ENCODE peak calls at places on chromosomes 11 and 22, in ten cellular contexts. O is natural killer cell; T is left ventricle myocardium superior; E is activated naive CD8-positive, alpha-beta T cell treated with anti-CD3 and anti-CD28 coated beads, Interleukin-2, amount 10 ng/mL, durations not matched to agents 7 days and 5 days; C is stimulated activated naive CD8-positive, alpha-beta T cell treated with anti-CD3 and anti-CD28 coated beads, Interleukin-15, amount 100 ng/mL, for 72 hours; J is heart left ventricle; H is right lobe of liver; V is upper lobe of right lung; X is esophagus mucosa; P is heart right ventricle. U is an unnamed sample.

GRCh38 chr11:78419327-78419726 is 1.7 kb upstream of the GAB2 start:
- ATAC-seq in V (peak; percentile 5), T (peak; percentile 38), H (peak; percentile 51), O (peak; percentile 15), P (peak; percentile 22), C (no peak), X (peak; percentile 34), J (peak; percentile 45), E (no peak), U (peak; percentile 52)

GRCh38 chr11:109490953-109491733 is 69.2 kb downstream of the C11orf87 start:
- ATAC-seq in H (no peak), P (no peak), X (no peak), V (no peak), C (no peak), J (no peak), E (no peak), T (no peak), O (no peak), U (no peak)

GRCh38 chr11:86234831-86235461 is 9.6 kb upstream of the EED start:
- ATAC-seq in H (no peak), P (no peak), J (no peak), X (no peak), C (no peak), E (no peak), O (no peak), V (no peak), T (no peak), U (no peak)

GRCh38 chr11:99988105-99988907 is 698.8 kb upstream of the ARHGAP42 start:
- ATAC-seq in H (no peak), O (no peak), V (no peak), J (no peak), X (no peak), P (no peak), C (no peak), E (no peak), T (peak; percentile 80), U (no peak)

GRCh38 chr22:43384863-43385262 is 27.0 kb upstream of the MPPED1 start:
- ATAC-seq in P (no peak), T (no peak), X (no peak), J (no peak), V (no peak), H (no peak), O (no peak), E (no peak), C (no peak), U (no peak)

GRCh38 chr11:102476069-102476468 is 23.5 kb upstream of the TMEM123 start:
- ATAC-seq in H (peak; percentile 62), X (peak; percentile 35), J (no peak), O (no peak), E (no peak), T (no peak), P (no peak), C (peak; percentile 35), V (no peak), U (no peak)

GRCh38 chr22:36362819-36363377 is 24.9 kb downstream of the MYH9 start:
- ATAC-seq in T (no peak), E (no peak), O (no peak), P (no peak), X (peak; percentile 62), J (no peak), H (no peak), C (peak; percentile 63), V (no peak), U (no peak)

GRCh38 chr11:33692013-33692504 is 8.6 kb downstream of the C11orf91 start:
- ATAC-seq in X (peak; percentile 29), J (peak; percentile 69), H (peak; percentile 55), E (no peak), O (no peak), V (peak; percentile 64), C (no peak), T (peak; percentile 66), P (peak; percentile 63), U (peak; percentile 69)

GRCh38 chr11:13602844-13603243 is 65.6 kb upstream of the FAR1 start:
- ATAC-seq in E (no peak), V (no peak), P (no peak), X (no peak), O (no peak), H (no peak), T (no peak), C (no peak), J (no peak), U (no peak)

GRCh38 chr22:47376901-47377520 is 614.6 kb downstream of the TBC1D22A start:
- ATAC-seq in T (no peak), J (no peak), H (no peak), V (no peak), O (no peak), P (no peak), E (no peak), X (no peak), C (no peak), U (no peak)

GRCh38 chr11:129075757-129076156 is 116.4 kb downstream of the ARHGAP32 start:
- ATAC-seq in X (peak; percentile 41), J (no peak), O (no peak), E (no peak), V (no peak), C (no peak), T (no peak), P (no peak), H (no peak), U (no peak)

GRCh38 chr11:120125005-120125404 is 12.9 kb downstream of the TRIM29 start:
- ATAC-seq in T (no peak), X (peak; percentile 46), H (peak; percentile 47), J (peak; percentile 62), C (no peak), P (no peak), V (no peak), E (no peak), O (no peak), U (peak; percentile 55)

GRCh38 chr22:21051836-21052400 is 6.2 kb downstream of the LRRC74B start:
- ATAC-seq in X (no peak), P (no peak), J (no peak), H (no peak), T (no peak), E (no peak), C (no peak), O (no peak), V (no peak), U (no peak)

GRCh38 chr22:38700271-38700788 is 413 bp downstream of the JOSD1 start:
- ATAC-seq in V (peak; percentile 66), X (peak; percentile 46), T (peak; percentile 44), J (peak; percentile 47), C (peak; percentile 22), E (peak; percentile 8), H (peak; percentile 24), P (peak; percentile 31), O (peak; percentile 40), U (peak; percentile 53)

GRCh38 chr22:43241138-43241597 is 54.2 kb upstream of the TTLL12 start:
- ATAC-seq in J (no peak), V (peak; percentile 74), C (no peak), P (no peak), E (no peak), H (no peak), X (no peak), T (no peak), O (no peak), U (no peak)

GRCh38 chr22:38850941-38851849 is 7.4 kb upstream of the NPTXR start:
- ATAC-seq in E (no peak), V (no peak), T (no peak), P (no peak), H (no peak), X (peak; percentile 78), J (no peak), O (no peak), C (no peak), U (no peak)

GRCh38 chr11:22082788-22083187 is 110.1 kb upstream of the ANO5 start:
- ATAC-seq in J (no peak), P (no peak), X (no peak), O (no peak), H (peak; percentile 75), C (no peak), T (no peak), E (no peak), V (no peak), U (no peak)

GRCh38 chr22:22687638-22688500 is 43.5 kb downstream of the GGTLC2 start:
- ATAC-seq in T (peak; percentile 84), E (peak; percentile 61), H (peak; percentile 49), J (peak; percentile 85), O (peak; percentile 58), X (peak; percentile 68), P (no peak), V (peak; percentile 83), C (peak; percentile 76), U (peak; percentile 61)

GRCh38 chr11:61832758-61833157 is 4.7 kb downstream of the FADS2 start:
- ATAC-seq in E (no peak), J (peak; percentile 3), X (no peak), V (no peak), C (no peak), P (no peak), O (no peak), T (peak; percentile 54), H (no peak), U (no peak)

GRCh38 chr22:24819487-24819886 is 13.5 kb downstream of the SGSM1 start:
- ATAC-seq in O (no peak), H (peak; percentile 11), V (no peak), P (no peak), X (no peak), C (no peak), J (peak; percentile 3), T (no peak), E (no peak), U (no peak)

GRCh38 chr22:36541831-36542391 is 12.9 kb upstream of the EIF3D start:
- ATAC-seq in O (no peak), C (peak; percentile 96), E (peak; percentile 91), H (peak; percentile 67), J (no peak), P (no peak), T (no peak), X (peak; percentile 88), V (no peak), U (no peak)

GRCh38 chr11:128727811-128728431 is 34.0 kb downstream of the FLI1 start:
- ATAC-seq in T (peak; percentile 25), H (no peak), P (no peak), O (no peak), E (no peak), J (peak; percentile 15), V (peak; percentile 11), C (no peak), X (no peak), U (no peak)

GRCh38 chr22:22919041-22919440 is 31.4 kb downstream of the IGLL5 start:
- ATAC-seq in C (no peak), X (no peak), T (no peak), P (no peak), O (no peak), J (no peak), E (no peak), H (no peak), V (no peak), U (no peak)

GRCh38 chr11:65560555-65561418 is 2.6 kb upstream of the LTBP3 start:
- ATAC-seq in P (peak; percentile 15), E (no peak), C (no peak), V (no peak), X (peak; percentile 9), J (peak; percentile 3), H (peak; percentile 5), O (no peak), T (peak; percentile 5), U (peak; percentile 7)

GRCh38 chr11:62553839-62554361 is 7.3 kb upstream of the AHNAK start:
- ATAC-seq in E (no peak), O (no peak), P (no peak), J (no peak), T (no peak), C (no peak), X (peak; percentile 74), H (no peak), V (no peak), U (no peak)

GRCh38 chr22:17922925-17923898 is 101.1 kb downstream of the MICAL3 start:
- ATAC-seq in X (no peak), P (no peak), O (no peak), V (no peak), T (no peak), E (no peak), J (no peak), H (peak; percentile 51), C (no peak), U (no peak)

GRCh38 chr11:7473702-7474101 is 11.6 kb upstream of the OLFML1 start:
- ATAC-seq in E (no peak), T (peak; percentile 90), X (peak; percentile 47), P (no peak), H (no peak), C (peak; percentile 63), O (no peak), J (no peak), V (no peak), U (no peak)

GRCh38 chr11:72224587-72225410 is at the start of gene INPPL1:
- ATAC-seq in J (peak; percentile 8), C (peak; percentile 11), T (peak; percentile 21), O (no peak), E (peak; percentile 3), V (peak; percentile 12), H (peak; percentile 19), P (no peak), X (peak; percentile 2), U (no peak)

U was measured in gastroesophageal sphincter.